ENCODE peak calls at places on chromosomes 11 and 22, in six cellular contexts. One of them, this sample, is unnamed.

GRCh38 chr22:43247546-43248260 is 60.8 kb upstream of the TTLL12 start:
- DNase-seq in Daoy: no peak
- DNase-seq in GM12891: no peak
- DNase-seq in fibroblast of the aortic adventitia: no peak
- DNase-seq in anterior cingulate cortex: no peak
- DNase-seq in naive thymus-derived CD4-positive, alpha-beta T cell: no peak
- DNase-seq in this sample: no peak

GRCh38 chr11:129866328-129866727 is 29.1 kb downstream of the NFRKB start:
- DNase-seq in Daoy: no peak
- DNase-seq in GM12891: no peak
- DNase-seq in fibroblast of the aortic adventitia: no peak
- DNase-seq in anterior cingulate cortex: no peak
- DNase-seq in naive thymus-derived CD4-positive, alpha-beta T cell: no peak
- DNase-seq in this sample: no peak

GRCh38 chr22:35684270-35684700 is 33.4 kb upstream of the APOL5 start:
- DNase-seq in Daoy: peak
- DNase-seq in GM12891: no peak
- DNase-seq in fibroblast of the aortic adventitia: peak
- DNase-seq in anterior cingulate cortex: no peak
- DNase-seq in naive thymus-derived CD4-positive, alpha-beta T cell: no peak
- DNase-seq in this sample: no peak

GRCh38 chr11:69351460-69351859 is 57.5 kb downstream of the MYEOV start:
- DNase-seq in Daoy: no peak
- DNase-seq in GM12891: no peak
- DNase-seq in fibroblast of the aortic adventitia: peak
- DNase-seq in anterior cingulate cortex: no peak
- DNase-seq in naive thymus-derived CD4-positive, alpha-beta T cell: no peak
- DNase-seq in this sample: no peak

GRCh38 chr22:38942702-38943101 is 14.7 kb upstream of the APOBEC3A start:
- DNase-seq in Daoy: no peak
- DNase-seq in GM12891: no peak
- DNase-seq in fibroblast of the aortic adventitia: no peak
- DNase-seq in anterior cingulate cortex: no peak
- DNase-seq in naive thymus-derived CD4-positive, alpha-beta T cell: no peak
- DNase-seq in this sample: no peak

GRCh38 chr22:45170001-45170466 is 6.3 kb downstream of the NUP50 start:
- DNase-seq in Daoy: no peak
- DNase-seq in GM12891: no peak
- DNase-seq in fibroblast of the aortic adventitia: peak
- DNase-seq in anterior cingulate cortex: no peak
- DNase-seq in naive thymus-derived CD4-positive, alpha-beta T cell: no peak
- DNase-seq in this sample: no peak

GRCh38 chr22:38148252-38148651 is 33.4 kb downstream of the PLA2G6 start:
- DNase-seq in Daoy: peak
- DNase-seq in GM12891: no peak
- DNase-seq in fibroblast of the aortic adventitia: peak
- DNase-seq in anterior cingulate cortex: no peak
- DNase-seq in naive thymus-derived CD4-positive, alpha-beta T cell: no peak
- DNase-seq in this sample: no peak

GRCh38 chr11:65884716-65885092 is 3.6 kb downstream of the FIBP start:
- DNase-seq in Daoy: peak
- DNase-seq in GM12891: peak
- DNase-seq in fibroblast of the aortic adventitia: peak
- DNase-seq in anterior cingulate cortex: peak
- DNase-seq in naive thymus-derived CD4-positive, alpha-beta T cell: peak
- DNase-seq in this sample: peak

This sample was measured in GDM1.